ENCODE peak calls at places on chromosome 5, in eight cellular contexts. G is CD8-positive, alpha-beta T cell; E is mammary epithelial cell; P is right atrium auricular region; Z is ovary; J is AG09319; V is psoas muscle; I is CD14-positive monocyte. T is an unnamed sample.

GRCh38 chr5:127518319-127518621 is 830 bp downstream of the PRRC1 start:
- DNase-seq in G (no peak), E (peak; percentile 60), P (no peak), Z (no peak), J (peak; percentile 10), V (no peak), I (no peak), T (no peak)

GRCh38 chr5:54905942-54906537 is 79.4 kb downstream of the ESM1 start:
- DNase-seq in G (peak; percentile 64), E (peak; percentile 38), P (peak; percentile 73), Z (peak; percentile 68), J (no peak), V (peak; percentile 60), I (no peak), T (no peak)

GRCh38 chr5:109693535-109694152 is 3.9 kb downstream of the MAN2A1 start:
- DNase-seq in G (no peak), E (peak; percentile 43), P (no peak), Z (no peak), J (no peak), V (no peak), I (no peak), T (no peak)

GRCh38 chr5:17222679-17223078 is 5.2 kb downstream of the BASP1 start:
- DNase-seq in G (no peak), E (no peak), P (no peak), Z (no peak), J (no peak), V (no peak), I (no peak), T (no peak)

GRCh38 chr5:108655750-108656450 is 91.8 kb upstream of the FER start:
- DNase-seq in G (no peak), E (peak; percentile 75), P (no peak), Z (no peak), J (peak; percentile 23), V (no peak), I (no peak), T (no peak)

GRCh38 chr5:150301170-150301505 is 1.6 kb downstream of the ARSI start:
- DNase-seq in G (no peak), E (no peak), P (no peak), Z (peak; percentile 19), J (no peak), V (no peak), I (no peak), T (no peak)

GRCh38 chr5:24642022-24642421 is 2.8 kb downstream of the CDH10 start:
- DNase-seq in G (no peak), E (peak; percentile 8), P (no peak), Z (no peak), J (no peak), V (no peak), I (no peak), T (no peak)

GRCh38 chr5:14593326-14594036 is 11.9 kb downstream of the OTULINL start:
- DNase-seq in G (peak; percentile 32), E (no peak), P (no peak), Z (no peak), J (no peak), V (no peak), I (no peak), T (no peak)

GRCh38 chr5:1507016-1507375 is 16.8 kb downstream of the LPCAT1 start:
- DNase-seq in G (no peak), E (no peak), P (no peak), Z (no peak), J (no peak), V (peak; percentile 23), I (peak; percentile 43), T (no peak)
- TF ChIP-seq CTCF in G (no peak), E (no peak), P (no peak), Z (no peak), J (no peak), V (no peak), I (no peak), T (no peak)

DNA sequence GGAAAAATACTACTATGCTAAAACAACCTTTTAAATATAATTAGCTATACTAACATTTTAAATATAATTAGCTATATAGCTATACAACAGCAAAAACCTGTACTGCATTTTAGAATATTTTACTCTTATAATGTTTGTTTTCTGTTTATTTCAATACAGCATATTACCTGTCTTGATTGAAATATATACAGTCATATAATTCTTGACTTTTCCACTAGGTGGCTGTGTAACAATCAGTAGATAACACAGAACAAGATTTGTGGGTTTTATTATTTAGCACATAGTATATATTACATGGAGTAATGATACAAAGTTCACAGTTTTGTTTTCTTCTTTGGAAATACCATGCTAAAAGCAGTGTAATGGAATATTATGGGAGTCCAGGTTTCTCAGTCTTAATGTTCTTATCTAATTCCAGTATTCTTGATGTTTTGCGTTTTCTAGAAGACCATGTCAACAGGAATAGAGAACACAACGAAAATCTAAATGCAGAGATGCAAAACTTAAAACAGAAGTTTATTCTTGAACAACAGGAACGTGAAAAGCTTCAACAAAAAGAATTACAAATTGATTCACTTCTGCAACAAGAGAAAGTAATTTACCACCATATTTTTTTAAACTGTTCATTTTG is 13.3 kb downstream of the HMMR start:
- DNase-seq in G (no peak), E (no peak), P (no peak), Z (no peak), J (no peak), V (no peak), I (no peak), T (no peak)
- TF ChIP-seq CTCF in G (peak; percentile 32), E (peak; percentile 49), P (peak; percentile 34), Z (no peak), J (no peak), V (peak; percentile 27), I (peak; percentile 61), T (peak; percentile 66)

DNA sequence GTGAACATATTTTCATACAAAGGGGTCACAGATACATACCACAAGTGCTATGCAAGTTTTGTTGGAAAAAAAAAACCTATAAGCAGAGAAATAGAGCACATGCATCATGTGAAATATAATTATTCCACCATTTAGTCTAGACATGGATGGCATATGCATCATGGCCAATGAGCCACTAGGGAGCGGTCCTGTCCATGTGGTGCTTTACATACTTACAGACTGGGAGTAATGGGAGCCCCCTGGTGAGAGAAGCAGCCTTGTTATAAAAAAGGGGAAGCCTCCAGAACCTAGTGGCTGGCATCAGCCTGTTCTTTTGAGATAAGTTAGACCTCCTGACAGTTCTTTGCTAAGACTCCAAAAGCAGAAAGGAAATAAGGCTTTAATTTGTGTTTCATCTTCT is 1524.1 kb downstream of the MAT2B start:
- DNase-seq in G (no peak), E (no peak), P (no peak), Z (no peak), J (no peak), V (no peak), I (no peak), T (no peak)
- TF ChIP-seq CTCF in G (no peak), E (peak; percentile 14), P (no peak), Z (no peak), J (no peak), V (no peak), I (peak; percentile 69), T (peak; percentile 58)

GRCh38 chr5:9056046-9056445 is 489.8 kb downstream of the SEMA5A start:
- DNase-seq in G (no peak), E (peak; percentile 72), P (no peak), Z (no peak), J (no peak), V (no peak), I (no peak), T (no peak)
- TF ChIP-seq CTCF in G (no peak), E (no peak), P (no peak), Z (no peak), J (no peak), V (no peak), I (no peak), T (no peak)

DNA sequence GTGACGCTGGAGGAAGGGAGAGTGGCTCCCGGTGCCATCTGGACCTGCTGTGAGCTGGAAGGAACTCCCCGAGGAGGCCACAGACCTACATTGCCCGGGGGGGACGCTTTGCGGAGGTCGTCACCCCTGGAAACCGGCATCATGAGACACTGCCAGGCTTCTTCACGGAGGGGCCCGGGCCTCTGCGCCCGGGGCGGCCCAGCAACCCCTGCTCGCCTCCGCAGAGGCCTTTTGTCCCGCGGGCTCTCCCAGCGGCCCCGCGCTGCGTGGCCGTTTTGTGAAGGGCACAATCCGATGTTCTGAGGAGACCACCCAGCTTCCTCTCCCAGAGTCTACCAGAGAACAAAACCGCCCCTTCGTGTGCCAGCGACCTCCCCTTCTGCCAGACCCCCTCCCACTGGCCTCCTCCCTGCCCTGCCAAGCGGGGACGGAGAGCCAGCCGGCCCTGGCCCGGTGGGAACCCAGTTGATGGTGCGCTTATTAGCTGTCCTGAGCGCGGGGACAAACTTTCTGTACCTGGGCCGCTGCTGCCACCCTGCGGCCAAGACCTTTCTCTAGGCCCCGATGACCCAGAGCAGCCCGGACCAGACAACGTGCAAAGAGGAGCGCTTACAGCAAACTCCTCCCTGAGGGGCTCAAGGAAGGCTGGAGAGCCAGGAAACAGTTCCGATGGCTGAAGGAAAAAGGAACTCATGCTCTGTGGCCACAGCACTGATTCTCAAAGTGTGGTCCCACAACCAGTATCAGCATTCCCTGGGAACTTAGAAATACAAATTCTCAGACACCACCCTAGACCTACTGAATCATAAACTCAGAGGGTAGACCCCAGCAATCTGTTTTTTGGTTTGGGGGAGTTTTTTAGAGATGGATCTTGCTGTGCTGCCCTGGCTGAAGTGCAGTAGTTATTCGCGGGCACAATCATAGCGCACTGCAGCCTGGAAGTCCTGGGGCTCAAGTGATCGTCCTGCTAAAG is 86.7 kb downstream of the SLC1A3 start:
- DNase-seq in G (no peak), E (peak; percentile 57), P (peak; percentile 91), Z (peak; percentile 86), J (peak; percentile 35), V (peak; percentile 91), I (peak; percentile 77), T (peak; percentile 80)
- TF ChIP-seq CTCF in G (no peak), E (peak; percentile 65), P (peak; percentile 81), Z (peak; percentile 41), J (peak; percentile 85), V (peak; percentile 73), I (peak; percentile 84), T (peak; percentile 89)

DNA sequence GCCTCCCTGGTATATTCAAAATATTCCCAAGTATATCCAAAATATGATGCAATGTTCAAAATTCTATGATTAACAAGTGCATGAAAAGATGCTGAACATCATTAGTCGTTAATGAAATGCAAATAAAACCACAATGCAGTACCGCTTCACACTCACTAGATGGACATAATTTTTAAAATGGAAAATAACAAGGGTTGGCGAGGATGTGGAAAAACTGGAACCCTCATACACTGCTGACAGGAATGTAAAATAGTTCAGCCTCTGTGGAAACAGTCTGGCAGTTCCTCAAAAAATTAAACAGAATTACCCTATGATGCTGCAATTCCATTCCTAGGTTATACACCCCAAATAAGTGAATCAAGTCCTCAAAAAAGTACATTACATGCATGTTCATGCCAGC is 36.1 kb upstream of the MYOT start:
- DNase-seq in G (no peak), E (no peak), P (no peak), Z (no peak), J (no peak), V (no peak), I (no peak), T (no peak)
- TF ChIP-seq CTCF in G (no peak), E (no peak), P (peak; percentile 45), Z (no peak), J (no peak), V (peak; percentile 35), I (no peak), T (peak; percentile 55)

DNA sequence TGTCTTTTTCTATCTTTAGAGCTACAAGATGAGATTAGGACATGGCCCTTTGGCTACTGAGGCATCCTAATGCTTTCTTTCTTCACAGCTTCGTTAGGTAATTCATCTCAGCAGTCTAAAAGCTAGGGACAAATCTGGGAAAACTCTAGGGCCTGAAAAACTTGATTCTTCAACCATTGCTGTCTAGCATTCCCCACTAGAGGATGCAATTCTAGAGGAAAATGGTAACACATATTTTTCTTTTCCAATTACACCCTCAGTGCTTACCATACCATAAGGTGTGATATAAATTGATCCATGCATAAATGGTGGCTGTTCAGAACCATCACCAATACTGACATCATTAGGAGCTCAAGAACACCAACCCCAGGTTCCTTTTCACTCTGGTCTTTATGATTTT is 525.8 kb upstream of the TRPC7 start:
- DNase-seq in G (no peak), E (no peak), P (no peak), Z (no peak), J (no peak), V (no peak), I (no peak), T (no peak)
- TF ChIP-seq CTCF in G (no peak), E (no peak), P (no peak), Z (no peak), J (no peak), V (no peak), I (no peak), T (no peak)